ENCODE peak calls at places on chromosomes 2 and 18, in six cellular contexts. Y is fibroblast of pulmonary artery; Q is CD4-positive, CD25-positive, alpha-beta regulatory T cell; I is GM12865; E is SJSA1; L is transverse colon. T is an unnamed sample.

GRCh38 chr2:29562896-29563295 is 358.5 kb downstream of the ALK start:
- DNase-seq in Y (no peak), Q (no peak), L (no peak), E (no peak), I (no peak), T (no peak)

GRCh38 chr2:40551081-40551480 is 99.2 kb upstream of the SLC8A1 start:
- DNase-seq in L (no peak), Y (no peak), E (no peak), I (no peak), Q (no peak), T (no peak)

GRCh38 chr2:239360421-239361310 is 40.2 kb downstream of the HDAC4 start:
- DNase-seq in Q (no peak), E (no peak), I (no peak), Y (no peak), L (no peak), T (no peak)

GRCh38 chr2:201697899-201698298 is 545 bp downstream of the MPP4 start:
- DNase-seq in L (no peak), Q (no peak), I (no peak), E (peak), Y (peak), T (no peak)

GRCh38 chr2:240885566-240885965 is 10.4 kb downstream of the MAB21L4 start:
- DNase-seq in I (no peak), Q (no peak), L (no peak), Y (no peak), E (no peak), T (no peak)

GRCh38 chr2:70939001-70939846 is 3.5 kb downstream of the ATP6V1B1 start:
- DNase-seq in Q (no peak), L (no peak), I (no peak), E (no peak), Y (no peak), T (no peak)

GRCh38 chr2:165876712-165877111 is 76.9 kb downstream of the TTC21B start:
- DNase-seq in I (no peak), L (no peak), Y (peak), E (no peak), Q (no peak), T (no peak)

GRCh38 chr18:14925281-14925709 is 177.3 kb downstream of the ANKRD30B start:
- DNase-seq in I (no peak), Q (no peak), E (no peak), L (no peak), Y (no peak), T (no peak)

GRCh38 chr2:229206548-229206947 is 64.5 kb downstream of the PID1 start:
- DNase-seq in Q (no peak), I (no peak), Y (no peak), E (no peak), L (peak), T (no peak)

GRCh38 chr2:168047291-168047690 is 200.1 kb downstream of the STK39 start:
- DNase-seq in Y (no peak), E (no peak), I (no peak), Q (no peak), L (no peak), T (no peak)

GRCh38 chr2:233062946-233063268 is 2.8 kb downstream of the INPP5D start:
- DNase-seq in E (no peak), L (no peak), Y (no peak), I (no peak), Q (no peak), T (no peak)

GRCh38 chr2:233061007-233061590 is 957 bp downstream of the INPP5D start:
- DNase-seq in Q (no peak), Y (no peak), I (peak), L (no peak), E (no peak), T (no peak)

GRCh38 chr2:233060500-233061006 is 411 bp downstream of the INPP5D start:
- DNase-seq in E (no peak), I (no peak), L (no peak), Q (no peak), Y (no peak), T (no peak)

GRCh38 chr2:233062447-233062842 is 2.3 kb downstream of the INPP5D start:
- DNase-seq in Y (no peak), I (no peak), Q (no peak), E (no peak), L (no peak), T (no peak)

GRCh38 chr2:233061591-233062446 is 1.7 kb downstream of the INPP5D start:
- DNase-seq in I (peak), Q (no peak), E (no peak), Y (no peak), L (peak), T (no peak)
- H3K4me3 ChIP-seq in I (peak), Q (peak), E (no peak), Y (no peak), L (peak), T (peak)

DNA sequence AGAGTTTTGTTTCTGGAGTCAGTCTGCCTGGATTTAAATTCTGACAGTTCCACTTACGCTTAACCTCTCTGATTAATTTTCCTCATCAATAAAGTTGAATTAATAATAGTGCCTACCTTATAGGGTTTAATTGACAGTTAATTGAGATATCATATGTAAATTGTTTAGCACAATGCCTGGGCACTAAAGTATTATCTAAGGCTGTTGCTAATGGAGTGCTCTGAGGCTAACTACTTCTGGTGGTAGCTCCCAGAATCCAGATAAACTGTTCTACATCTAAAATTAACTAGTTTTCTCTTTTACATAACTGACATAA is 185.6 kb upstream of the STON1 start:
- DNase-seq in E (no peak), I (no peak), Y (no peak), Q (no peak), L (no peak), T (no peak)
- H3K4me3 ChIP-seq in E (peak), I (peak), Y (peak), Q (peak), L (peak), T (no peak)

DNA sequence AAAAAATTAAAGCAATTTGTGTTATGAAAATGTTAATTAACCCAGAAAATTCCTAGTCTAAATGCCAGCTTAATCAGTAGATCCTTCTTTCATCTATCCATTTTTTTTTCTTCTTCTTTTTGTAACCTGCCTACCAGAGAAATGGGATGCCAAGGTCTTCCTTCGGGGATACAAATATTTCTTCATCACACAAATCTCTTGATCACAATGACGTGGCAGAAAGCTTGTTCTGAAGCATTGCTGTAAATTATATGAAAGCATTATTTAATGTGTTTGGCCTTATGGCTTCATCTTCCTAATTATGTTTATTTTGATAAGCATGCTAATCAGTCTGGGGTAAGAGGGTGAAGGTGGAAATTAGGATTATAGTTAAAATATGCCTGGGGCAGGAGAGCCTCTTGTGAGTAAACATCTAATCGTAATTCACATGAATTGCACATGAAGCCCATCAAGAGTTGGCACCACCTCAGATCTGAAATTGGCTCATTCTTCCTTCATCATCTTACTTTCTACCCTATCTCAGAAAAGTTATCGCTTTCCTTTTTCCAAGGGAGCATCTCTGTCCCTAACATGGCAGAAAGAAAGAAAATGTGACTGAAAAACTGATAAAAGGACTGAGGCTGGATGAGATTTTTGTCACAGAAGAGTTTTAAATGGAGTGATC is 77.1 kb upstream of the PMAIP1 start:
- DNase-seq in E (no peak), Q (no peak), L (no peak), I (no peak), Y (no peak), T (no peak)
- H3K4me3 ChIP-seq in E (no peak), Q (no peak), L (no peak), I (no peak), Y (no peak), T (no peak)

GRCh38 chr2:20624156-20624883 is 26.6 kb downstream of the HS1BP3 start:
- DNase-seq in E (no peak), I (no peak), L (no peak), Q (no peak), Y (no peak), T (no peak)
- H3K4me3 ChIP-seq in E (no peak), I (no peak), L (no peak), Q (no peak), Y (no peak), T (no peak)

GRCh38 chr2:8658064-8658862 is 23.6 kb upstream of the ID2 start:
- DNase-seq in Q (no peak), L (no peak), Y (no peak), I (no peak), E (no peak), T (no peak)
- H3K4me3 ChIP-seq in Q (no peak), L (no peak), Y (no peak), I (no peak), E (no peak), T (no peak)

GRCh38 chr18:24860978-24861680 is 400.7 kb downstream of the HRH4 start:
- DNase-seq in I (no peak), E (no peak), Q (no peak), Y (no peak), L (no peak), T (no peak)

GRCh38 chr18:24868331-24868730 is 407.9 kb downstream of the HRH4 start:
- DNase-seq in L (no peak), Y (no peak), Q (no peak), E (no peak), I (no peak), T (no peak)

GRCh38 chr18:24862225-24862893 is 401.9 kb downstream of the HRH4 start:
- DNase-seq in L (no peak), Y (no peak), I (no peak), Q (no peak), E (no peak), T (no peak)
- H3K4me3 ChIP-seq in L (no peak), Y (no peak), I (no peak), Q (no peak), E (no peak), T (no peak)

DNA sequence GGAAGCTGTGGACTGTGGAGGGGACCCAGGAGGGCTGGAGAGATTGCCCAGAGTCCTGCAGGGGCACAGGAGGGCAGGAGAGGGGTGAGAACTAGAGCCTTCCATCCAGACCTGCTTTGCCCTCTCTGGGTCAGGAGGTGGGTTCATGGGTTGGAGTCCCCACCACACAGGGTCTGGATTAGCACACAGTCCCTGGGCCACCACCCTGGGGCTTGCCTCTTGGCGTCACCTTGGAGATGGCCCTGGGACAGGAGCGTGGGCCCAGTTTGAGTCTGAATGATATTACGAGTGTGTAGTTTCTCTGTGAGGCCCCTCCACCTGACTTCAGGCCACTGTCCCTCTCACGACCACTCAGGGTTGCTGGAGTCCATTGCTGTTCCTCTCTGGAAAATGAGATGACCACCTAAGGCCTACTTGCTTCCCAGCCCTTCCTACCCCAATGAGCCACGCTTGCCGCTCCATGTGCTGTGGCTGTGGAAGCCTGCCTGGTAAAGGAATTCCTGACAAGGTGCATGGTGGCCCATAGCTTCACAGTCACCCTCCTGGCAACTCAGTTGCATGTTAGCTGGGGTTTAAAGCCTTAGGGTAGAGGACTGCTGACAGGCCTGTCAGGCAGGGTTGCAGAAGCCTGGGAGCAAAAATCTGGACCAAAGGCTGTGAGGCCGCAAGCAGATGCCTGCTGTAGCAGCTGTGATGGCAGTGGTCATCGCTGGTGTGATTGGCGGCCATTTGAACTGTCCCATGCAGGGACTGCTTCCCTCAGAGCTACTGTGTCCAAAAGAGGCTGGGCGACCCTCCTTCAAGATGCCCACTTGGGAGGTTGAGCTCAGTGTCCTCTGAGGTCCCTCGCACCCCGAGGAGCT is 14.2 kb downstream of the ATOH8 start:
- DNase-seq in Y (no peak), E (no peak), Q (no peak), I (no peak), L (no peak), T (no peak)
- H3K4me3 ChIP-seq in Y (no peak), E (no peak), Q (no peak), I (no peak), L (no peak), T (no peak)